ENCODE peak calls at places on chromosomes 16 and 17, in seven cellular contexts. K, H, Z, O, U, Q and B are unnamed samples.

GRCh38 chr16:29029168-29029994 is 44.5 kb downstream of the LAT start:
- DNase-seq in K (no peak), H (peak), Z (peak), O (peak), U (peak), Q (no peak), B (peak)

GRCh38 chr17:44820631-44821196 is 9.4 kb downstream of the GJC1 start:
- DNase-seq in K (no peak), H (no peak), Z (no peak), O (peak), U (peak), Q (peak), B (no peak)

GRCh38 chr16:30740364-30741251 is 7.6 kb upstream of the PHKG2 start:
- DNase-seq in K (peak), H (no peak), Z (no peak), O (peak), U (no peak), Q (no peak), B (no peak)

GRCh38 chr17:4711671-4712111 is 1.3 kb downstream of the ARRB2 start:
- DNase-seq in K (peak), H (no peak), Z (no peak), O (no peak), U (no peak), Q (no peak), B (no peak)

GRCh38 chr16:85446846-85447656 is 166.1 kb upstream of the GSE1 start:
- DNase-seq in K (peak), H (no peak), Z (peak), O (no peak), U (no peak), Q (no peak), B (no peak)

GRCh38 chr17:58343131-58343530 is 8.9 kb downstream of the SUPT4H1 start:
- DNase-seq in K (no peak), H (no peak), Z (no peak), O (no peak), U (no peak), Q (no peak), B (no peak)

GRCh38 chr16:67260426-67261063 is 11.8 kb downstream of the SLC9A5 start:
- DNase-seq in K (peak), H (no peak), Z (no peak), O (peak), U (no peak), Q (peak), B (no peak)

GRCh38 chr16:52498640-52499039 is 48.3 kb downstream of the TOX3 start:
- DNase-seq in K (no peak), H (no peak), Z (no peak), O (no peak), U (no peak), Q (no peak), B (no peak)

GRCh38 chr17:73888875-73889274 is 244.6 kb upstream of the SDK2 start:
- DNase-seq in K (no peak), H (no peak), Z (no peak), O (no peak), U (no peak), Q (no peak), B (no peak)

GRCh38 chr16:84274515-84274914 is 20.2 kb upstream of the WFDC1 start:
- DNase-seq in K (no peak), H (no peak), Z (no peak), O (no peak), U (no peak), Q (no peak), B (no peak)

GRCh38 chr16:4094138-4094773 is 22.0 kb downstream of the ADCY9 start:
- DNase-seq in K (no peak), H (no peak), Z (no peak), O (no peak), U (no peak), Q (no peak), B (no peak)